ENCODE peak calls at places on chromosomes 4 and X, in six cellular contexts. W is K562, I is upper lobe of left lung, P is HepG2, H is HCT116, M is Panc1. V is an unnamed sample. For H3K4me1, the result is how much of the 10 kb centered on the place peaks cover.

GRCh38 chr4:2256781-2257191 is 5.1 kb downstream of the MXD4 start:
- ATAC-seq in W (no peak), I (no peak), P (no peak), H (no peak), M (no peak), V (peak)

GRCh38 chrX:17812763-17813162 is 48.3 kb downstream of the RAI2 start:
- ATAC-seq in W (peak), I (peak), P (no peak), H (no peak), M (no peak), V (no peak)

GRCh38 chrX:85140963-85141362 is 102.6 kb downstream of the SATL1 start:
- ATAC-seq in W (no peak), I (no peak), P (no peak), H (no peak), M (no peak), V (no peak)

GRCh38 chr4:122744229-122744628 is 11.7 kb downstream of the BBS12 start:
- ATAC-seq in W (peak), I (peak), P (peak), H (no peak), M (no peak), V (peak)

GRCh38 chr4:5863461-5864113 is 29.3 kb downstream of the CRMP1 start:
- ATAC-seq in W (no peak), I (peak), P (no peak), H (peak), M (peak), V (no peak)

GRCh38 chr4:66949424-66949823 is 595.9 kb downstream of the CENPC start:
- ATAC-seq in W (no peak), I (no peak), P (no peak), H (no peak), M (no peak), V (no peak)

GRCh38 chrX:2609431-2610238 is 81.5 kb upstream of the CD99 start:
- ATAC-seq in W (no peak), I (no peak), P (no peak), H (no peak), M (no peak), V (no peak)

GRCh38 chrX:110082156-110082555 is 79.2 kb downstream of the TMEM164 start:
- ATAC-seq in W (no peak), I (peak), P (no peak), H (no peak), M (peak), V (peak)

GRCh38 chrX:134684956-134685355 is 26.7 kb upstream of the PLAC1 start:
- ATAC-seq in W (no peak), I (no peak), P (no peak), H (no peak), M (no peak), V (no peak)

GRCh38 chr4:7013171-7013570 is 30.0 kb upstream of the TADA2B start:
- ATAC-seq in W (no peak), I (no peak), P (no peak), H (no peak), M (no peak), V (no peak)

DNA sequence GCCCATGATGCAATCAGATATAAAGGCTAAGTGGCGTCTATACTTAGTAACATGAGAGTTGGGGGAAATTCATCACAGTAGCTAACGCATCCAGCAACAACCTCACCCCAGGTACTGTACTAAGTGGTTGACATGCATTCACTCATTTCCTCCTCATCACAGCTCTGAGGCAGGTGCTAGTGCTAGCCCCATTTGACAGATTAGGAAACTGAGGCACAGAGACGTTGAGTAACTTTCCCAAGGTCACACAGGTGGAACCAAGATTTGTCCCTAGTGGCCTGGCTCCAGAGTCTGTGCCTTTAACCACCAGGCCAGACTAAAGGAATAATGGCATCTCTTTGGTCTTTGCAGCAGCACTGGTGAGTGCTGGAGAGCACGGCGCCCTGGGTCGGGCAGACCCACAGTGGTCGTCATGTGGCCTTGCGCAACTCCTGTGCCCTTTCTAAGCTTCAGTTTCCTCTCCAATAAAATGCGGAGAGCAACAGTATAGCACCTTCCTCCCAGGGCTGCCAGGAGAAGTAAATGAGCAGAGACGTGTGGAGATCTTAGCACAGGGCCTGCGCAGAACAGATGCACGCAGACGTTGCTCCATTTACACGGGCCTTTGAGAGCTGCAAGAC is 186.4 kb downstream of the BCOR start:
- ATAC-seq in W (no peak), I (no peak), P (no peak), H (no peak), M (no peak), V (no peak)
- H3K4me1 ChIP-seq in W (under half), I (under half), P (under half), H (under half), M (under half), V (under half)

GRCh38 chrX:11666180-11666579 is 460 bp upstream of the ARHGAP6 start:
- ATAC-seq in W (no peak), I (no peak), P (peak), H (no peak), M (no peak), V (no peak)

GRCh38 chrX:11664211-11664888 is 1.4 kb downstream of the ARHGAP6 start:
- ATAC-seq in W (no peak), I (peak), P (no peak), H (no peak), M (no peak), V (peak)

GRCh38 chrX:11667286-11667685 is 1.6 kb upstream of the ARHGAP6 start:
- ATAC-seq in W (no peak), I (no peak), P (no peak), H (no peak), M (no peak), V (no peak)

GRCh38 chrX:11663875-11664210 is 1.9 kb downstream of the ARHGAP6 start:
- ATAC-seq in W (no peak), I (no peak), P (no peak), H (no peak), M (no peak), V (no peak)

DNA sequence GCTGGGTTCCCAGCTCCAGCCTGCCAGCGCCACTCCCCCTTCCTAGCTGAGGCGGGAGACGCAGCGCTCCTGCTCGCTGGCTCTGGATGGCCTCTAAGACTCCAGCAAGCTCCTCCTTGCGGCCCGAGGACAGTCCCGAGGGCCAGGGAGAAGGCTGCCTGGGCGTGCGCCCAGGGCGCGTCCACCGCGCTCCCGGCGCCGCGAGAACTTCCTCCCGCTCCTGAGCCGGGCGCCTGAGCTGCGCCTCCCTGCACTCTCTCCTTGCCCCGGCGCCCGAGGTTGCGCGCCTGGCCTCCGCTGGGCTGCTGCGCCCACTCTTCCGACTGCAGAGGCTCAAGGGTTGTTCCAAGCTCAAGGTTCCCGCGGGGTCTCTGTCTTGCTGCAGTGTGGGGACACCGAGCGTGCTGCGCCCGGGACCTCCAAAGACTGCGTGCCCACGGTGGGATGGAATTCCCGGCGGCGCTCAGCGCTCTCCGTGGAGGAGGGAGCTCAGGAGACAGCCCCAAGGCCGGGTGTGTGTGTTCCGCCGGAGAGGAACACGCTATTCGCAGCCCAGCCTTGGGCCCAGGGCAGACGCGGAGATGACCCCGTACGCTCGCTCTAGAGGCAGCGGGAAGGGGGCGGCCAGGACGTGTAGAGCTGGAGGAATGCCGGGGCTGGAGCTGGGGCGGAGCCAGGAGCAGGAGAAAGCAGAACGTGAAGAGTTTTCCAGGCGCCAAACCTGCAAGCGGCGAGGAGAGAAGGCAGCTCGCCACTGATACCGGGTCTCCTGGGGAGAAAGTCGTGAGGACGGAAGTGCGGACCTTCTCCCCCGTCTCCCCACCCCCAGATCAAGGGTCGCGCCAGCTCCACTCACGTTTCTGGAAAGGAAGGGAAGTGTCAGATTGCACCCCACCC is at the start of gene ARHGAP6:
- ATAC-seq in W (no peak), I (peak), P (peak), H (no peak), M (peak), V (peak)
- H3K27ac ChIP-seq in W (no peak), I (peak), P (no peak), H (no peak), M (no peak), V (peak)

GRCh38 chrX:65837875-65838549 is 170.6 kb downstream of the MSN start:
- ATAC-seq in W (no peak), I (no peak), P (no peak), H (no peak), M (no peak), V (no peak)
- TF ChIP-seq POLR2AphosphoS5 in W (no peak), I (no peak), P (no peak), H (no peak), M (no peak), V (no peak)

DNA sequence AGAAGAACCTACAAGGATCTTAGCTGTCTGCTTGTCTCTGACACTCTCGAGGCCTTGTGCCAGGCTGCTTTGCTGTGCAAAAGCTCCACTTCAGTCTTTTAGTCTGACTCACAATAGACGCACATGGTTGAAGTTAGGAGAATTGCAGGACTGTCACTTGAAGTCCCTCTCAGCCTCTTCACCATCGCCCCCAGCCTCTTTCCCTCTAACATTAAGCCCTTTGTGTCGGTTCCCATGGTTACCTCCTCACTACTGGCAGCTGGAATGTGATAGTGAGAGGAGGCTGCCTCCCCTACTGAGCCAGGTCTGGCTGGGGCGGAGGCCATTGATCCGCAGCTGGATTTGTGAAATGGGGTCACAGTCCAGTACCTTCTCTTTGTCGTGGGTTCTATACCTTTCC is 201.8 kb downstream of the SOWAHB start:
- ATAC-seq in W (no peak), I (no peak), P (peak), H (peak), M (no peak), V (peak)
- H3K4me1 ChIP-seq in W (under half), I (under half), P (under half), H (under half), M (under half), V (under half)

GRCh38 chr4:57612279-57612678 is 502.1 kb upstream of the IGFBP7 start:
- ATAC-seq in W (no peak), I (no peak), P (peak), H (no peak), M (no peak), V (no peak)

GRCh38 chr4:57602133-57602532 is 491.9 kb upstream of the IGFBP7 start:
- ATAC-seq in W (no peak), I (no peak), P (no peak), H (no peak), M (no peak), V (no peak)

GRCh38 chr4:57605374-57605773 is 495.2 kb upstream of the IGFBP7 start:
- ATAC-seq in W (no peak), I (no peak), P (no peak), H (no peak), M (no peak), V (no peak)

GRCh38 chr4:57607616-57608150 is 497.5 kb upstream of the IGFBP7 start:
- ATAC-seq in W (no peak), I (no peak), P (no peak), H (no peak), M (no peak), V (no peak)
- H3K27ac ChIP-seq in W (no peak), I (no peak), P (no peak), H (no peak), M (no peak), V (no peak)

GRCh38 chr4:184471872-184472539 is 2.3 kb downstream of the IRF2 start:
- ATAC-seq in W (peak), I (no peak), P (peak), H (no peak), M (peak), V (no peak)
- TF ChIP-seq POLR2AphosphoS5 in W (no peak), I (no peak), P (no peak), H (no peak), M (no peak), V (no peak)

DNA sequence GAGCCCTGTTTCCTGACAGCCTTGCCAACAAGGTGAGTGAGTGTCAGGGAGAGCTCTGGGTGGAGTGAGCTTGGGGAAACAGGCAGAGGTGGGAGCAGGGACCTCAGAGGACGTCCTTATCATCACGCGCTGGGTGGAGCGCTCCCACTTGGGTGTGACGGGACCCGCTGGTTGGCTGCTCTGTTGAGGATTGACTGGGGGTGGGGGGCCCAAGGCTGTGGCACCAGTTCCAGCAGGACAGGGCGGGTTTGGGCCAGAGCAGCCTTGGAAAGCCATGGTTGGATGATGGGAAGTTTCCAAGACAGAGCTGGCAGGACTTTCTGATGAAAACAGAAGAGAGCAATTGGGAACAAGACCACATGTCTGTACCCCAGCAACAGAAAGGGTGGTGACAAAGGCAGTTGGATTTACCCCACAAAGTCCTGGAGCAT is 3.0 kb upstream of the PCGF3 start:
- ATAC-seq in W (peak), I (no peak), P (no peak), H (no peak), M (no peak), V (no peak)
- H3K4me1 ChIP-seq in W (half or more), I (under half), P (under half), H (under half), M (under half), V (under half)

GRCh38 chr4:169270810-169271691 is at the start of gene SH3RF1:
- ATAC-seq in W (peak), I (peak), P (peak), H (peak), M (peak), V (peak)

GRCh38 chr4:169270156-169270809 is 473 bp downstream of the SH3RF1 start:
- ATAC-seq in W (peak), I (peak), P (peak), H (peak), M (peak), V (peak)

GRCh38 chr4:169267070-169267469 is 3.7 kb downstream of the SH3RF1 start:
- ATAC-seq in W (no peak), I (no peak), P (no peak), H (no peak), M (no peak), V (no peak)

GRCh38 chr4:169271692-169272007 is 894 bp upstream of the SH3RF1 start:
- ATAC-seq in W (no peak), I (no peak), P (no peak), H (peak), M (no peak), V (no peak)

GRCh38 chr4:169268951-169269781 is 1.6 kb downstream of the SH3RF1 start:
- ATAC-seq in W (no peak), I (peak), P (no peak), H (no peak), M (peak), V (no peak)
- H3K27ac ChIP-seq in W (no peak), I (peak), P (peak), H (peak), M (peak), V (peak)

V was measured in gastroesophageal sphincter.